ENCODE peak calls at places on chromosomes 12 and 14, in ten cellular contexts. One of them, this sample, is unnamed.

GRCh38 chr14:63991833-63992232 is 139.0 kb downstream of the SYNE2 start:
- DNase-seq in ovary: no peak
- DNase-seq in prostate gland: no peak
- DNase-seq in keratinocyte: no peak
- DNase-seq in neural progenitor cell: no peak
- DNase-seq in NB4: no peak
- DNase-seq in AG10803: no peak
- DNase-seq in right lobe of liver: no peak
- DNase-seq in MM.1S: no peak
- DNase-seq in gastrocnemius medialis: no peak
- DNase-seq in this sample: no peak

GRCh38 chr14:100488057-100488456 is 99.2 kb downstream of the BEGAIN start:
- DNase-seq in neural progenitor cell: no peak
- DNase-seq in keratinocyte: no peak
- DNase-seq in NB4: no peak
- DNase-seq in AG10803: no peak
- DNase-seq in right lobe of liver: no peak
- DNase-seq in ovary: no peak
- DNase-seq in prostate gland: no peak
- DNase-seq in MM.1S: no peak
- DNase-seq in gastrocnemius medialis: no peak
- DNase-seq in this sample: no peak

GRCh38 chr12:16607895-16608294 is 1.9 kb upstream of the LMO3 start:
- DNase-seq in ovary: no peak
- DNase-seq in NB4: no peak
- DNase-seq in prostate gland: no peak
- DNase-seq in gastrocnemius medialis: no peak
- DNase-seq in AG10803: no peak
- DNase-seq in MM.1S: no peak
- DNase-seq in right lobe of liver: no peak
- DNase-seq in neural progenitor cell: no peak
- DNase-seq in keratinocyte: no peak
- DNase-seq in this sample: no peak

GRCh38 chr12:75446857-75447256 is 33.7 kb upstream of the GLIPR1 start:
- DNase-seq in AG10803: peak
- DNase-seq in NB4: no peak
- DNase-seq in gastrocnemius medialis: no peak
- DNase-seq in keratinocyte: peak
- DNase-seq in ovary: no peak
- DNase-seq in prostate gland: no peak
- DNase-seq in MM.1S: no peak
- DNase-seq in right lobe of liver: no peak
- DNase-seq in neural progenitor cell: no peak
- DNase-seq in this sample: no peak

GRCh38 chr14:70887207-70888150 is 19.8 kb upstream of the PCNX1 start:
- DNase-seq in prostate gland: no peak
- DNase-seq in NB4: peak
- DNase-seq in ovary: no peak
- DNase-seq in neural progenitor cell: no peak
- DNase-seq in keratinocyte: no peak
- DNase-seq in AG10803: peak
- DNase-seq in gastrocnemius medialis: no peak
- DNase-seq in right lobe of liver: no peak
- DNase-seq in MM.1S: peak
- DNase-seq in this sample: no peak

GRCh38 chr14:75452900-75453816 is 25.3 kb downstream of the JDP2 start:
- DNase-seq in prostate gland: peak
- DNase-seq in neural progenitor cell: peak
- DNase-seq in MM.1S: no peak
- DNase-seq in ovary: peak
- DNase-seq in right lobe of liver: peak
- DNase-seq in keratinocyte: peak
- DNase-seq in gastrocnemius medialis: peak
- DNase-seq in NB4: peak
- DNase-seq in AG10803: peak
- DNase-seq in this sample: peak

GRCh38 chr12:92608418-92609091 is 94.2 kb upstream of the PLEKHG7 start:
- DNase-seq in right lobe of liver: no peak
- DNase-seq in gastrocnemius medialis: no peak
- DNase-seq in keratinocyte: no peak
- DNase-seq in MM.1S: peak
- DNase-seq in ovary: no peak
- DNase-seq in prostate gland: no peak
- DNase-seq in AG10803: peak
- DNase-seq in NB4: peak
- DNase-seq in neural progenitor cell: peak
- DNase-seq in this sample: no peak

GRCh38 chr12:126481688-126482087 is 1416.5 kb downstream of the AACS start:
- DNase-seq in NB4: no peak
- DNase-seq in neural progenitor cell: no peak
- DNase-seq in prostate gland: no peak
- DNase-seq in AG10803: no peak
- DNase-seq in MM.1S: no peak
- DNase-seq in ovary: no peak
- DNase-seq in right lobe of liver: no peak
- DNase-seq in keratinocyte: no peak
- DNase-seq in gastrocnemius medialis: no peak
- DNase-seq in this sample: no peak

GRCh38 chr12:131194166-131194565 is 240.5 kb downstream of the ADGRD1 start:
- DNase-seq in keratinocyte: no peak
- DNase-seq in AG10803: no peak
- DNase-seq in NB4: peak
- DNase-seq in gastrocnemius medialis: no peak
- DNase-seq in MM.1S: no peak
- DNase-seq in neural progenitor cell: no peak
- DNase-seq in right lobe of liver: no peak
- DNase-seq in ovary: no peak
- DNase-seq in prostate gland: no peak
- DNase-seq in this sample: no peak

GRCh38 chr12:5022465-5023061 is 21.1 kb upstream of the KCNA5 start:
- DNase-seq in gastrocnemius medialis: no peak
- DNase-seq in MM.1S: peak
- DNase-seq in AG10803: peak
- DNase-seq in right lobe of liver: peak
- DNase-seq in prostate gland: peak
- DNase-seq in ovary: no peak
- DNase-seq in NB4: peak
- DNase-seq in neural progenitor cell: peak
- DNase-seq in keratinocyte: no peak
- DNase-seq in this sample: peak

GRCh38 chr12:22480016-22480415 is 64.3 kb downstream of the C2CD5 start:
- DNase-seq in AG10803: no peak
- DNase-seq in prostate gland: no peak
- DNase-seq in right lobe of liver: no peak
- DNase-seq in MM.1S: no peak
- DNase-seq in neural progenitor cell: no peak
- DNase-seq in keratinocyte: no peak
- DNase-seq in gastrocnemius medialis: no peak
- DNase-seq in NB4: no peak
- DNase-seq in ovary: no peak
- DNase-seq in this sample: no peak

GRCh38 chr12:30440826-30441602 is 254.7 kb downstream of the IPO8 start:
- DNase-seq in NB4: peak
- DNase-seq in right lobe of liver: no peak
- DNase-seq in gastrocnemius medialis: no peak
- DNase-seq in MM.1S: no peak
- DNase-seq in prostate gland: no peak
- DNase-seq in neural progenitor cell: peak
- DNase-seq in ovary: no peak
- DNase-seq in keratinocyte: no peak
- DNase-seq in AG10803: peak
- DNase-seq in this sample: no peak

GRCh38 chr14:78598046-78598652 is 428.0 kb downstream of the NRXN3 start:
- DNase-seq in neural progenitor cell: peak
- DNase-seq in prostate gland: peak
- DNase-seq in keratinocyte: no peak
- DNase-seq in NB4: peak
- DNase-seq in ovary: peak
- DNase-seq in right lobe of liver: peak
- DNase-seq in AG10803: peak
- DNase-seq in gastrocnemius medialis: peak
- DNase-seq in MM.1S: peak
- DNase-seq in this sample: no peak

GRCh38 chr14:102140750-102141145 is 1.1 kb downstream of the WDR20 start:
- DNase-seq in AG10803: peak
- DNase-seq in prostate gland: no peak
- DNase-seq in right lobe of liver: no peak
- DNase-seq in neural progenitor cell: no peak
- DNase-seq in keratinocyte: no peak
- DNase-seq in ovary: no peak
- DNase-seq in gastrocnemius medialis: no peak
- DNase-seq in NB4: no peak
- DNase-seq in MM.1S: no peak
- DNase-seq in this sample: no peak

GRCh38 chr12:122471324-122472226 is 29.2 kb downstream of the ZCCHC8 start:
- DNase-seq in keratinocyte: peak
- DNase-seq in AG10803: peak
- DNase-seq in right lobe of liver: no peak
- DNase-seq in neural progenitor cell: peak
- DNase-seq in MM.1S: peak
- DNase-seq in NB4: peak
- DNase-seq in prostate gland: peak
- DNase-seq in gastrocnemius medialis: no peak
- DNase-seq in ovary: no peak
- DNase-seq in this sample: no peak

GRCh38 chr12:108234155-108234554 is 105.0 kb downstream of the CMKLR1 start:
- DNase-seq in prostate gland: no peak
- DNase-seq in AG10803: peak
- DNase-seq in MM.1S: no peak
- DNase-seq in keratinocyte: no peak
- DNase-seq in right lobe of liver: no peak
- DNase-seq in gastrocnemius medialis: peak
- DNase-seq in neural progenitor cell: no peak
- DNase-seq in NB4: peak
- DNase-seq in ovary: no peak
- DNase-seq in this sample: peak

GRCh38 chr14:100102156-100102785 is 37.0 kb downstream of the EVL start:
- DNase-seq in prostate gland: no peak
- DNase-seq in ovary: no peak
- DNase-seq in MM.1S: no peak
- DNase-seq in keratinocyte: no peak
- DNase-seq in gastrocnemius medialis: no peak
- DNase-seq in NB4: no peak
- DNase-seq in neural progenitor cell: no peak
- DNase-seq in right lobe of liver: no peak
- DNase-seq in AG10803: no peak
- DNase-seq in this sample: peak

GRCh38 chr12:104866286-104866685 is 91.8 kb downstream of the SLC41A2 start:
- DNase-seq in right lobe of liver: no peak
- DNase-seq in AG10803: peak
- DNase-seq in prostate gland: no peak
- DNase-seq in ovary: peak
- DNase-seq in MM.1S: no peak
- DNase-seq in gastrocnemius medialis: no peak
- DNase-seq in neural progenitor cell: no peak
- DNase-seq in keratinocyte: no peak
- DNase-seq in NB4: no peak
- DNase-seq in this sample: no peak

GRCh38 chr12:121794532-121795028 is 1.1 kb upstream of the RHOF start:
- DNase-seq in gastrocnemius medialis: no peak
- DNase-seq in ovary: peak
- DNase-seq in neural progenitor cell: no peak
- DNase-seq in keratinocyte: no peak
- DNase-seq in prostate gland: no peak
- DNase-seq in MM.1S: no peak
- DNase-seq in AG10803: no peak
- DNase-seq in NB4: no peak
- DNase-seq in right lobe of liver: peak
- DNase-seq in this sample: no peak

GRCh38 chr14:89773644-89774316 is 180.8 kb downstream of the EFCAB11 start:
- DNase-seq in MM.1S: peak
- DNase-seq in neural progenitor cell: peak
- DNase-seq in ovary: no peak
- DNase-seq in gastrocnemius medialis: peak
- DNase-seq in keratinocyte: no peak
- DNase-seq in NB4: peak
- DNase-seq in prostate gland: no peak
- DNase-seq in AG10803: no peak
- DNase-seq in right lobe of liver: peak
- DNase-seq in this sample: no peak
- H3K4me3 ChIP-seq in MM.1S: peak
- H3K4me3 ChIP-seq in neural progenitor cell: no peak
- H3K4me3 ChIP-seq in ovary: no peak
- H3K4me3 ChIP-seq in gastrocnemius medialis: no peak
- H3K4me3 ChIP-seq in keratinocyte: no peak
- H3K4me3 ChIP-seq in NB4: no peak
- H3K4me3 ChIP-seq in prostate gland: no peak
- H3K4me3 ChIP-seq in AG10803: no peak
- H3K4me3 ChIP-seq in right lobe of liver: no peak
- H3K4me3 ChIP-seq in this sample: no peak

GRCh38 chr12:79522657-79523386 is 167.9 kb downstream of the PAWR start:
- DNase-seq in ovary: no peak
- DNase-seq in AG10803: no peak
- DNase-seq in neural progenitor cell: no peak
- DNase-seq in MM.1S: no peak
- DNase-seq in NB4: no peak
- DNase-seq in prostate gland: no peak
- DNase-seq in gastrocnemius medialis: no peak
- DNase-seq in keratinocyte: no peak
- DNase-seq in right lobe of liver: no peak
- DNase-seq in this sample: no peak
- H3K4me3 ChIP-seq in ovary: no peak
- H3K4me3 ChIP-seq in AG10803: no peak
- H3K4me3 ChIP-seq in neural progenitor cell: no peak
- H3K4me3 ChIP-seq in MM.1S: no peak
- H3K4me3 ChIP-seq in NB4: no peak
- H3K4me3 ChIP-seq in prostate gland: no peak
- H3K4me3 ChIP-seq in gastrocnemius medialis: no peak
- H3K4me3 ChIP-seq in keratinocyte: no peak
- H3K4me3 ChIP-seq in right lobe of liver: no peak
- H3K4me3 ChIP-seq in this sample: no peak

DNA sequence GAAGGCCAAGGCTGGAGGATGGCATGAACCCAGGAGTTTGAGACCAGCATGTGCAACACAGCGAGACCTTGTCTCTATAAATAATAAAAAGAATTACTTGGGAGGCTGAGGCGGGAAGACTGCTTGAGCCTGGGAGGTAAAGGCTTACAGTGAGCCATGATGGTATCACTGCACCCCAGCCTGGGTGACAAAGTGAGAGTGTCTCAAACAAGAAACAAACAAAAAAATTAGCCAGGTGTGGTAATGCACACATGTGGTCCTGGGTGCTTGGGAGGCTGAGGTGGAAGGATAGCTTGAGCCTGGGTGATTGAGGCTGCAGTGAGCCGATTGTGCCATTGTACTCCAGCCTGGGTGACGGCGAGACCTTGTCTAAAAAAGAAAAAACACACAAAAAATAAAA is 1.7 kb upstream of the GPRC5A start:
- DNase-seq in ovary: no peak
- DNase-seq in AG10803: no peak
- DNase-seq in prostate gland: no peak
- DNase-seq in neural progenitor cell: no peak
- DNase-seq in right lobe of liver: no peak
- DNase-seq in MM.1S: no peak
- DNase-seq in gastrocnemius medialis: no peak
- DNase-seq in NB4: no peak
- DNase-seq in keratinocyte: no peak
- DNase-seq in this sample: no peak
- H3K4me3 ChIP-seq in ovary: no peak
- H3K4me3 ChIP-seq in AG10803: no peak
- H3K4me3 ChIP-seq in prostate gland: no peak
- H3K4me3 ChIP-seq in neural progenitor cell: no peak
- H3K4me3 ChIP-seq in right lobe of liver: no peak
- H3K4me3 ChIP-seq in MM.1S: no peak
- H3K4me3 ChIP-seq in gastrocnemius medialis: no peak
- H3K4me3 ChIP-seq in NB4: no peak
- H3K4me3 ChIP-seq in keratinocyte: no peak
- H3K4me3 ChIP-seq in this sample: no peak

GRCh38 chr14:34090451-34090850 is 139.6 kb upstream of the EGLN3 start:
- DNase-seq in prostate gland: no peak
- DNase-seq in right lobe of liver: no peak
- DNase-seq in keratinocyte: no peak
- DNase-seq in NB4: no peak
- DNase-seq in AG10803: no peak
- DNase-seq in MM.1S: no peak
- DNase-seq in neural progenitor cell: no peak
- DNase-seq in gastrocnemius medialis: no peak
- DNase-seq in ovary: no peak
- DNase-seq in this sample: no peak
- H3K4me3 ChIP-seq in prostate gland: no peak
- H3K4me3 ChIP-seq in right lobe of liver: no peak
- H3K4me3 ChIP-seq in keratinocyte: no peak
- H3K4me3 ChIP-seq in NB4: no peak
- H3K4me3 ChIP-seq in AG10803: no peak
- H3K4me3 ChIP-seq in MM.1S: no peak
- H3K4me3 ChIP-seq in neural progenitor cell: no peak
- H3K4me3 ChIP-seq in gastrocnemius medialis: no peak
- H3K4me3 ChIP-seq in ovary: no peak
- H3K4me3 ChIP-seq in this sample: no peak